ENCODE peak calls at places on chromosome 5, in five cellular contexts. W, G, Z, I and F are unnamed samples.

GRCh38 chr5:179271821-179272325 is 73.4 kb downstream of the ADAMTS2 start:
- DNase-seq in W (no peak), G (peak; percentile 52), Z (no peak), I (no peak), F (peak; percentile 31)

GRCh38 chr5:139690385-139691274 is 42.5 kb downstream of the CXXC5 start:
- DNase-seq in W (no peak), G (peak; percentile 82), Z (no peak), I (no peak), F (peak; percentile 97)

GRCh38 chr5:132510076-132510475 is 19.5 kb upstream of the IRF1 start:
- DNase-seq in W (no peak), G (no peak), Z (peak; percentile 45), I (no peak), F (no peak)

GRCh38 chr5:92504346-92504745 is 1076.7 kb downstream of the NR2F1-AS1 start:
- DNase-seq in W (no peak), G (no peak), Z (no peak), I (no peak), F (no peak)

GRCh38 chr5:10338996-10339903 is 14.2 kb upstream of the MARCHF6 start:
- DNase-seq in W (no peak), G (no peak), Z (no peak), I (no peak), F (no peak)

GRCh38 chr5:171647900-171648253 is 137.7 kb upstream of the SMIM23 start:
- DNase-seq in W (no peak), G (no peak), Z (no peak), I (no peak), F (no peak)

GRCh38 chr5:26700759-26701384 is 337.5 kb downstream of the CDH9 start:
- DNase-seq in W (no peak), G (no peak), Z (no peak), I (no peak), F (no peak)

GRCh38 chr5:159936686-159937329 is 20.5 kb downstream of the ADRA1B start:
- DNase-seq in W (no peak), G (no peak), Z (no peak), I (no peak), F (no peak)

GRCh38 chr5:1111727-1112289 is at the start of gene SLC12A7:
- DNase-seq in W (peak; percentile 23), G (peak; percentile 87), Z (peak; percentile 81), I (peak; percentile 88), F (peak; percentile 96)

GRCh38 chr5:4255441-4255840 is 659.8 kb downstream of the IRX1 start:
- DNase-seq in W (no peak), G (no peak), Z (no peak), I (no peak), F (no peak)

GRCh38 chr5:173554989-173555705 is 61.3 kb downstream of the BOD1 start:
- DNase-seq in W (no peak), G (peak; percentile 58), Z (no peak), I (no peak), F (no peak)

GRCh38 chr5:142551242-142552067 is 134.4 kb downstream of the FGF1 start:
- DNase-seq in W (no peak), G (peak; percentile 65), Z (peak; percentile 18), I (no peak), F (peak; percentile 71)

GRCh38 chr5:171521219-171521633 is 101.8 kb downstream of the FGF18 start:
- DNase-seq in W (no peak), G (no peak), Z (peak; percentile 94), I (no peak), F (peak; percentile 99)

GRCh38 chr5:19706776-19707175 is 281.2 kb downstream of the CDH18 start:
- DNase-seq in W (no peak), G (no peak), Z (no peak), I (no peak), F (no peak)

GRCh38 chr5:72457491-72457890 is 49.7 kb downstream of the ZNF366 start:
- DNase-seq in W (no peak), G (no peak), Z (no peak), I (no peak), F (peak; percentile 62)

GRCh38 chr5:81819556-81820314 is 68.8 kb upstream of the SSBP2 start:
- DNase-seq in W (no peak), G (no peak), Z (peak; percentile 33), I (no peak), F (peak; percentile 88)

GRCh38 chr5:68884144-68884754 is 209.6 kb upstream of the SLC30A5 start:
- DNase-seq in W (no peak), G (no peak), Z (no peak), I (no peak), F (peak; percentile 47)

GRCh38 chr5:91382530-91383026 is 539 bp downstream of the ARRDC3 start:
- DNase-seq in W (no peak), G (no peak), Z (no peak), I (no peak), F (peak; percentile 68)

GRCh38 chr5:6394429-6395101 is 16.2 kb upstream of the MED10 start:
- DNase-seq in W (no peak), G (no peak), Z (no peak), I (no peak), F (no peak)